ENCODE peak calls at places on chromosomes 7 and 10, in six cellular contexts. One of them, this sample, is unnamed.

GRCh38 chr10:42977032-42977416 is 99.8 kb upstream of the RET start:
- DNase-seq in fibroblast of the aortic adventitia: no peak
- DNase-seq in fibroblast of pulmonary artery: no peak
- DNase-seq in psoas muscle: no peak
- DNase-seq in esophagus squamous epithelium: no peak
- DNase-seq in neural progenitor cell: no peak
- DNase-seq in this sample: no peak

GRCh38 chr10:12255048-12255447 is 59.1 kb downstream of the CDC123 start:
- DNase-seq in fibroblast of the aortic adventitia: no peak
- DNase-seq in psoas muscle: no peak
- DNase-seq in neural progenitor cell: no peak
- DNase-seq in esophagus squamous epithelium: no peak
- DNase-seq in fibroblast of pulmonary artery: no peak
- DNase-seq in this sample: no peak

GRCh38 chr7:29921404-29922010 is 68.1 kb downstream of the SCRN1 start:
- DNase-seq in fibroblast of the aortic adventitia: peak
- DNase-seq in fibroblast of pulmonary artery: peak
- DNase-seq in psoas muscle: no peak
- DNase-seq in neural progenitor cell: peak
- DNase-seq in esophagus squamous epithelium: no peak
- DNase-seq in this sample: peak

GRCh38 chr7:105985250-105985649 is 22.2 kb downstream of the CDHR3 start:
- DNase-seq in neural progenitor cell: no peak
- DNase-seq in fibroblast of pulmonary artery: no peak
- DNase-seq in fibroblast of the aortic adventitia: no peak
- DNase-seq in psoas muscle: no peak
- DNase-seq in esophagus squamous epithelium: no peak
- DNase-seq in this sample: no peak

GRCh38 chr7:116497708-116498107 is 1.8 kb upstream of the CAV2 start:
- DNase-seq in psoas muscle: no peak
- DNase-seq in esophagus squamous epithelium: no peak
- DNase-seq in neural progenitor cell: no peak
- DNase-seq in fibroblast of the aortic adventitia: no peak
- DNase-seq in fibroblast of pulmonary artery: no peak
- DNase-seq in this sample: no peak

GRCh38 chr10:100485336-100485735 is 22.5 kb downstream of the WNT8B start:
- DNase-seq in psoas muscle: no peak
- DNase-seq in neural progenitor cell: peak
- DNase-seq in fibroblast of the aortic adventitia: no peak
- DNase-seq in fibroblast of pulmonary artery: no peak
- DNase-seq in esophagus squamous epithelium: no peak
- DNase-seq in this sample: no peak

GRCh38 chr7:158292948-158293347 is 294.7 kb downstream of the PTPRN2 start:
- DNase-seq in fibroblast of the aortic adventitia: no peak
- DNase-seq in psoas muscle: no peak
- DNase-seq in neural progenitor cell: no peak
- DNase-seq in fibroblast of pulmonary artery: no peak
- DNase-seq in esophagus squamous epithelium: no peak
- DNase-seq in this sample: no peak

GRCh38 chr10:131641898-131642297 is 258.9 kb upstream of the PPP2R2D start:
- DNase-seq in esophagus squamous epithelium: no peak
- DNase-seq in psoas muscle: no peak
- DNase-seq in fibroblast of pulmonary artery: no peak
- DNase-seq in neural progenitor cell: no peak
- DNase-seq in fibroblast of the aortic adventitia: no peak
- DNase-seq in this sample: no peak

GRCh38 chr10:122323941-122324675 is 50.4 kb upstream of the PLEKHA1 start:
- DNase-seq in psoas muscle: no peak
- DNase-seq in fibroblast of pulmonary artery: no peak
- DNase-seq in fibroblast of the aortic adventitia: peak
- DNase-seq in neural progenitor cell: no peak
- DNase-seq in esophagus squamous epithelium: no peak
- DNase-seq in this sample: peak

GRCh38 chr7:133535308-133535707 is 282.4 kb downstream of the EXOC4 start:
- DNase-seq in esophagus squamous epithelium: no peak
- DNase-seq in fibroblast of pulmonary artery: no peak
- DNase-seq in psoas muscle: no peak
- DNase-seq in neural progenitor cell: peak
- DNase-seq in fibroblast of the aortic adventitia: no peak
- DNase-seq in this sample: no peak

GRCh38 chr7:131097662-131098376 is 229.9 kb upstream of the MKLN1 start:
- DNase-seq in psoas muscle: no peak
- DNase-seq in fibroblast of pulmonary artery: no peak
- DNase-seq in neural progenitor cell: no peak
- DNase-seq in fibroblast of the aortic adventitia: no peak
- DNase-seq in esophagus squamous epithelium: no peak
- DNase-seq in this sample: no peak

GRCh38 chr10:126439947-126440346 is 51.7 kb upstream of the ADAM12 start:
- DNase-seq in psoas muscle: no peak
- DNase-seq in fibroblast of the aortic adventitia: peak
- DNase-seq in fibroblast of pulmonary artery: no peak
- DNase-seq in esophagus squamous epithelium: no peak
- DNase-seq in neural progenitor cell: no peak
- DNase-seq in this sample: no peak

GRCh38 chr10:88537337-88537736 is 45.8 kb downstream of the RNLS start:
- DNase-seq in fibroblast of pulmonary artery: no peak
- DNase-seq in neural progenitor cell: no peak
- DNase-seq in fibroblast of the aortic adventitia: no peak
- DNase-seq in esophagus squamous epithelium: no peak
- DNase-seq in psoas muscle: no peak
- DNase-seq in this sample: no peak

GRCh38 chr7:77242068-77242467 is 42.4 kb upstream of the FGL2 start:
- DNase-seq in fibroblast of pulmonary artery: no peak
- DNase-seq in psoas muscle: no peak
- DNase-seq in fibroblast of the aortic adventitia: no peak
- DNase-seq in esophagus squamous epithelium: no peak
- DNase-seq in neural progenitor cell: no peak
- DNase-seq in this sample: no peak

GRCh38 chr7:69703099-69703498 is 104.8 kb downstream of the AUTS2 start:
- DNase-seq in fibroblast of the aortic adventitia: peak
- DNase-seq in fibroblast of pulmonary artery: no peak
- DNase-seq in neural progenitor cell: no peak
- DNase-seq in psoas muscle: no peak
- DNase-seq in esophagus squamous epithelium: no peak
- DNase-seq in this sample: peak

GRCh38 chr10:4281207-4281825 is 496.3 kb upstream of the KLF6 start:
- DNase-seq in fibroblast of the aortic adventitia: no peak
- DNase-seq in esophagus squamous epithelium: no peak
- DNase-seq in fibroblast of pulmonary artery: peak
- DNase-seq in neural progenitor cell: no peak
- DNase-seq in psoas muscle: no peak
- DNase-seq in this sample: peak

GRCh38 chr7:47520408-47520807 is 61.5 kb downstream of the TNS3 start:
- DNase-seq in esophagus squamous epithelium: no peak
- DNase-seq in fibroblast of pulmonary artery: peak
- DNase-seq in fibroblast of the aortic adventitia: peak
- DNase-seq in neural progenitor cell: no peak
- DNase-seq in psoas muscle: peak
- DNase-seq in this sample: peak

GRCh38 chr10:7199152-7199760 is 211.6 kb downstream of the SFMBT2 start:
- DNase-seq in fibroblast of pulmonary artery: peak
- DNase-seq in psoas muscle: no peak
- DNase-seq in neural progenitor cell: no peak
- DNase-seq in esophagus squamous epithelium: no peak
- DNase-seq in fibroblast of the aortic adventitia: peak
- DNase-seq in this sample: peak

GRCh38 chr7:80681272-80681885 is 42.9 kb downstream of the CD36 start:
- DNase-seq in fibroblast of pulmonary artery: peak
- DNase-seq in neural progenitor cell: no peak
- DNase-seq in esophagus squamous epithelium: no peak
- DNase-seq in psoas muscle: no peak
- DNase-seq in fibroblast of the aortic adventitia: peak
- DNase-seq in this sample: peak

GRCh38 chr7:149569726-149570422 is 72.3 kb upstream of the ZNF746 start:
- DNase-seq in esophagus squamous epithelium: no peak
- DNase-seq in fibroblast of pulmonary artery: no peak
- DNase-seq in neural progenitor cell: peak
- DNase-seq in fibroblast of the aortic adventitia: no peak
- DNase-seq in psoas muscle: no peak
- DNase-seq in this sample: no peak

GRCh38 chr10:24008164-24009066 is 200.5 kb upstream of the KIAA1217 start:
- DNase-seq in fibroblast of pulmonary artery: peak
- DNase-seq in esophagus squamous epithelium: no peak
- DNase-seq in neural progenitor cell: peak
- DNase-seq in psoas muscle: no peak
- DNase-seq in fibroblast of the aortic adventitia: peak
- DNase-seq in this sample: peak

GRCh38 chr7:121761399-121761798 is 111.6 kb upstream of the PTPRZ1 start:
- DNase-seq in neural progenitor cell: no peak
- DNase-seq in fibroblast of the aortic adventitia: no peak
- DNase-seq in psoas muscle: no peak
- DNase-seq in esophagus squamous epithelium: no peak
- DNase-seq in fibroblast of pulmonary artery: no peak
- DNase-seq in this sample: peak

GRCh38 chr10:11163990-11164805 is 146.5 kb downstream of the CELF2 start:
- DNase-seq in neural progenitor cell: peak
- DNase-seq in fibroblast of the aortic adventitia: peak
- DNase-seq in esophagus squamous epithelium: no peak
- DNase-seq in psoas muscle: no peak
- DNase-seq in fibroblast of pulmonary artery: no peak
- DNase-seq in this sample: no peak

GRCh38 chr10:11165591-11166543 is 148.2 kb downstream of the CELF2 start:
- DNase-seq in fibroblast of pulmonary artery: peak
- DNase-seq in fibroblast of the aortic adventitia: peak
- DNase-seq in neural progenitor cell: peak
- DNase-seq in esophagus squamous epithelium: no peak
- DNase-seq in psoas muscle: peak
- DNase-seq in this sample: no peak

GRCh38 chr10:11164806-11165590 is 147.3 kb downstream of the CELF2 start:
- DNase-seq in neural progenitor cell: peak
- DNase-seq in fibroblast of the aortic adventitia: peak
- DNase-seq in psoas muscle: peak
- DNase-seq in esophagus squamous epithelium: no peak
- DNase-seq in fibroblast of pulmonary artery: peak
- DNase-seq in this sample: peak

GRCh38 chr10:11168423-11169100 is 150.9 kb downstream of the CELF2 start:
- DNase-seq in esophagus squamous epithelium: no peak
- DNase-seq in fibroblast of the aortic adventitia: no peak
- DNase-seq in psoas muscle: no peak
- DNase-seq in neural progenitor cell: no peak
- DNase-seq in fibroblast of pulmonary artery: no peak
- DNase-seq in this sample: no peak

DNA sequence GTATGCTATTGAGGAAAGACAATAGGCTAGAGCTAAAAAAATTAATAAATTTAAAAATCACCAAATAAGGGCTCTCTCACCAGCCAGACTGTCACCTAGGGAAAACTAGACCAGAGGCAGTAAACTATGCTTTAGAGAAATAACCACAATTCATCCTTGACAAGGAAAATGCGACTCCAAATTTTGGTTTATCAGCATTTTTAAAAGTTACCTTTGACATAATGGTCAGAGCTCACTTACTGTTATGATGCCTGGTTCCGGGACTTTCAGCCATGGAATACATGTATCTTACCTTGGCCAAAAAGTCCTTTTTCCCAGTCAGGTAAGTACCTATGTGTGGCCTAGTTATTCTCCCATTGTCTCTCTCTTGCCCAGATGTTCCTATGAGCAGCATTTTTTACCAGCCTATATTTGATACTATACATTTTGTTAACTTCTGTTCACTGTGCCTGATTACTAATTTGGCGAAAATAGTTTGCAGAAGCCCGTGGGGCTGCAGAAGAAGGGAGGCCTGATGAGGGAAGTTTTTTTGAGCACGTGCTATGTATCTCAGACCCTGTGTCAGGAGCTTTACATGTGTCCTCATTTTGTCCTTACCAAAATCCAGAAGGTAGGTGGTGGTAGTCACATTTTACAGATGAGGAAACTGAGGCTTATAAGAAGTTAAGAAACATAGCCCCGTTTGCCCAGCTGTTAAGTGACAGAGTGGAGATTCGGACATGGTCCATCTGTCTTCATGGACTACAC is 149.7 kb downstream of the CELF2 start:
- DNase-seq in neural progenitor cell: no peak
- DNase-seq in fibroblast of the aortic adventitia: no peak
- DNase-seq in psoas muscle: no peak
- DNase-seq in esophagus squamous epithelium: no peak
- DNase-seq in fibroblast of pulmonary artery: no peak
- DNase-seq in this sample: no peak
- H3K4me3 ChIP-seq in neural progenitor cell: peak
- H3K4me3 ChIP-seq in fibroblast of the aortic adventitia: no peak
- H3K4me3 ChIP-seq in psoas muscle: peak
- H3K4me3 ChIP-seq in esophagus squamous epithelium: peak
- H3K4me3 ChIP-seq in fibroblast of pulmonary artery: no peak
- H3K4me3 ChIP-seq in this sample: no peak

GRCh38 chr7:54546986-54547314 is 4.8 kb downstream of the VSTM2A start:
- DNase-seq in esophagus squamous epithelium: no peak
- DNase-seq in fibroblast of pulmonary artery: no peak
- DNase-seq in fibroblast of the aortic adventitia: no peak
- DNase-seq in psoas muscle: no peak
- DNase-seq in neural progenitor cell: no peak
- DNase-seq in this sample: no peak
- TF ChIP-seq CTCF in esophagus squamous epithelium: no peak
- TF ChIP-seq CTCF in fibroblast of pulmonary artery: no peak
- TF ChIP-seq CTCF in fibroblast of the aortic adventitia: no peak
- TF ChIP-seq CTCF in psoas muscle: no peak
- TF ChIP-seq CTCF in neural progenitor cell: no peak
- TF ChIP-seq CTCF in this sample: no peak

DNA sequence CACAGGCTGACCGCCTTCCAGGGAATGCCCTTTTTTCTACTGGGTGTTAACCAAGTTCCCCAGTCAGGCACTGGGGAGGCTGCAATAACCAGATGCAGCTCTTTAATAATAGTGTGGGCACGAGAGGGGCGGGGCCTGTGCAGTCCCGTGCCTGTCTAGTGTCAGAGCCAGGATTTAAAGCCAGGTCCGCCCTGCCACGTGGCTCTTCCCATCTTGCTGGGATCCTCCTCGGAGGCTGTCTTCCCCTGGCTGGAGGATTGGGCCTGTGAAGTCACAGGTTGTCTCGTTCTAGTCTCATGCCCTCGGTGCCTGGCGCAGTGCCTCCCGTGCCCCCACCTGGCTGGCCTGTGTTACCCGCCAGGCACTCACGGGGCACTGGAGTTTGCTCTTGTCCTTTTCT is 25.2 kb downstream of the TMEM120A start:
- DNase-seq in neural progenitor cell: no peak
- DNase-seq in esophagus squamous epithelium: no peak
- DNase-seq in fibroblast of the aortic adventitia: no peak
- DNase-seq in fibroblast of pulmonary artery: no peak
- DNase-seq in psoas muscle: peak
- DNase-seq in this sample: peak
- H3K4me3 ChIP-seq in neural progenitor cell: no peak
- H3K4me3 ChIP-seq in esophagus squamous epithelium: no peak
- H3K4me3 ChIP-seq in fibroblast of the aortic adventitia: no peak
- H3K4me3 ChIP-seq in fibroblast of pulmonary artery: no peak
- H3K4me3 ChIP-seq in psoas muscle: peak
- H3K4me3 ChIP-seq in this sample: no peak

DNA sequence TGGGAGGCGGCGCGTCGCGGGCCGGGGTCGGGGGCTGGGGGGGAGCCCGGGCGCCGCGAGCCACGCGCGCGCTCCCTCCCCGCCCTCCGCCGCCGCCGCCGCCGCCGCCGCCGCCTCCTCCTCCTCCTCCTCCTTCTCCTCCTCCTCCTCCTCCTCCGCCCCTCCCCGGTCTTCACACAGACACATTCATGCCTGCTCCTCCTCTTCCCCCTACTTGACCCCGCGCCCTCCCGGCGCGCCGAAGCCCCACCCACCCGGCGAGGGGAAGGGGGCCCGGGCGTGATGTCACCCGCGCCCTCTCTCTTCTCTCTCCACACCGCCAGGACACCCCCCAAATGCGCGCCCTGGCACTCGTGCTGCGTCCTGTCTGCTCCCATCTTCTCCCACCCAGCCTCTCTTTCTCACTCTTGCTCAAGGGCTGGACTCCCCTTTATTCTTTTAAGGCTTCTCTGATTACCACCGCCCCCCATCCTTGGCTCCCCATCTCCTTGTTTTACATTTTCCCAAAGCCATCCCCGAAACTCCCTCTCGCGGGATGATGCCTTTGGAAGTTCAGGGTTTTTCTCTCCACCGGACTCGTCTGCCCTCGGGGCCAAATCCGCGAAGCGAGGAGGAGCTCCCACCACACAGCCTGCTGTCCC is 1.0 kb upstream of the GLI3 start:
- DNase-seq in neural progenitor cell: peak
- DNase-seq in fibroblast of the aortic adventitia: peak
- DNase-seq in esophagus squamous epithelium: no peak
- DNase-seq in psoas muscle: peak
- DNase-seq in fibroblast of pulmonary artery: peak
- DNase-seq in this sample: peak
- TF ChIP-seq CTCF in neural progenitor cell: no peak
- TF ChIP-seq CTCF in fibroblast of the aortic adventitia: no peak
- TF ChIP-seq CTCF in esophagus squamous epithelium: no peak
- TF ChIP-seq CTCF in psoas muscle: no peak
- TF ChIP-seq CTCF in fibroblast of pulmonary artery: no peak
- TF ChIP-seq CTCF in this sample: no peak